ENCODE peak calls at places on chromosomes 2 and 18, in nine cellular contexts. K is activated naive CD8-positive, alpha-beta T cell treated with anti-CD3 and anti-CD28 coated beads for 36 hours; O is HCEC 1CT; V is PC-3; T is HepG2; E is AG08396; U is activated CD4-positive, alpha-beta T cell treated with anti-CD3 and anti-CD28 coated beads, Interleukin-2, amount 50 U/mL, for 1 hour; Q is brain microvascular endothelial cell; P is A549. L is an unnamed sample.

GRCh38 chr2:119212139-119212800 is 11.4 kb upstream of the STEAP3 start:
- DNase-seq in U (no peak), P (no peak), K (no peak), T (no peak), V (no peak), E (no peak), O (no peak), Q (no peak), L (no peak)

GRCh38 chr2:232420463-232421188 is 14.0 kb downstream of the ALPG start:
- DNase-seq in T (peak; percentile 16), P (peak; percentile 29), K (peak; percentile 61), E (no peak), U (no peak), Q (no peak), V (peak; percentile 54), O (no peak), L (no peak)

GRCh38 chr2:188884552-188884951 is 89.6 kb upstream of the COL3A1 start:
- DNase-seq in Q (no peak), E (no peak), K (no peak), T (no peak), U (no peak), P (no peak), V (no peak), O (peak; percentile 69), L (peak; percentile 37)

GRCh38 chr2:238927746-238928519 is 80.0 kb downstream of the TWIST2 start:
- DNase-seq in P (no peak), U (no peak), Q (no peak), V (no peak), O (no peak), K (no peak), E (no peak), T (no peak), L (no peak)

GRCh38 chr2:143936758-143937562 is 583.0 kb downstream of the ZEB2 start:
- DNase-seq in P (peak; percentile 18), Q (no peak), T (no peak), V (no peak), O (peak; percentile 63), U (no peak), E (peak; percentile 61), K (peak; percentile 39), L (peak; percentile 54)

GRCh38 chr2:33628031-33628430 is 28.9 kb upstream of the FAM98A start:
- DNase-seq in V (no peak), K (no peak), Q (no peak), T (no peak), E (no peak), O (no peak), P (no peak), U (no peak), L (no peak)

GRCh38 chr2:38634684-38635083 is 31.2 kb upstream of the GALM start:
- DNase-seq in O (no peak), T (no peak), Q (no peak), K (no peak), V (no peak), U (no peak), P (no peak), E (no peak), L (no peak)

GRCh38 chr18:27709344-27709743 is 467.6 kb downstream of the CDH2 start:
- DNase-seq in O (no peak), K (no peak), V (no peak), Q (no peak), T (no peak), U (no peak), P (no peak), E (no peak), L (no peak)

GRCh38 chr2:169393068-169393590 is 30.8 kb upstream of the LRP2 start:
- DNase-seq in T (no peak), O (no peak), Q (no peak), P (no peak), K (peak; percentile 17), E (no peak), V (no peak), U (no peak), L (no peak)

GRCh38 chr18:79405781-79406575 is 10.2 kb downstream of the NFATC1 start:
- DNase-seq in E (no peak), P (no peak), O (no peak), Q (no peak), V (no peak), K (peak; percentile 86), U (peak; percentile 88), T (no peak), L (no peak)

GRCh38 chr18:25759111-25759510 is 331.3 kb downstream of the SS18 start:
- DNase-seq in Q (no peak), U (no peak), E (no peak), T (no peak), K (no peak), V (no peak), O (peak; percentile 41), P (no peak), L (no peak)

GRCh38 chr18:48186861-48187260 is 222.3 kb downstream of the ZBTB7C start:
- DNase-seq in K (no peak), E (no peak), P (no peak), Q (no peak), U (no peak), T (no peak), O (no peak), V (no peak), L (no peak)